ENCODE peak calls at places on chromosomes 12 and 14, in nine cellular contexts. C is cardiac muscle cell; Z is OCI-LY7; D is activated CD8-positive, alpha-beta memory T cell treated with anti-CD3 and anti-CD28 coated beads, Interleukin-2, amount 50 U/mL, for 48 hours; W is germinal center; X is HEK293T; K is fibroblast of pulmonary artery; V is HCT116; O is NT2/D1. E is an unnamed sample.

GRCh38 chr12:6313326-6313940 is 3.0 kb downstream of the PLEKHG6 start:
- DNase-seq in K (no peak), W (no peak), Z (no peak), C (no peak), O (no peak), X (no peak), D (no peak), V (no peak), E (no peak)

GRCh38 chr14:101078105-101078891 is 174.8 kb upstream of the RTL1 start:
- DNase-seq in C (no peak), O (no peak), W (no peak), Z (no peak), V (no peak), K (no peak), X (no peak), D (no peak), E (no peak)

GRCh38 chr12:111942557-111942956 is 70.4 kb downstream of the TMEM116 start:
- DNase-seq in C (no peak), O (no peak), V (no peak), X (no peak), K (peak), W (no peak), Z (no peak), D (no peak), E (no peak)

GRCh38 chr14:76772300-76773187 is 11.3 kb downstream of the VASH1 start:
- DNase-seq in X (no peak), Z (no peak), V (no peak), K (peak), D (peak), W (no peak), O (no peak), C (peak), E (no peak)

GRCh38 chr12:14514154-14514842 is 53.4 kb downstream of the PLBD1 start:
- DNase-seq in X (peak), Z (peak), V (peak), K (peak), C (peak), O (no peak), W (peak), D (no peak), E (no peak)

GRCh38 chr12:58204086-58204485 is 262.7 kb downstream of the ATP23 start:
- DNase-seq in D (no peak), V (no peak), Z (no peak), C (no peak), W (no peak), O (no peak), X (no peak), K (peak), E (no peak)

GRCh38 chr12:106013941-106014340 is 124.8 kb downstream of the NUAK1 start:
- DNase-seq in Z (no peak), W (no peak), C (no peak), X (no peak), D (no peak), O (no peak), V (no peak), K (no peak), E (no peak)

GRCh38 chr14:22685467-22685866 is 41.3 kb upstream of the OR6J1 start:
- DNase-seq in D (no peak), C (no peak), W (no peak), V (no peak), Z (no peak), K (no peak), O (no peak), X (no peak), E (no peak)

GRCh38 chr14:92660571-92660970 is 87.9 kb downstream of the LGMN start:
- DNase-seq in D (no peak), Z (no peak), X (no peak), W (no peak), C (no peak), O (no peak), V (no peak), K (no peak), E (no peak)

GRCh38 chr12:93442411-93443340 is 929 bp upstream of the UBE2N start:
- DNase-seq in D (no peak), W (no peak), K (no peak), X (no peak), C (peak), Z (no peak), O (no peak), V (no peak), E (no peak)

GRCh38 chr12:57342207-57342691 is 88.6 kb downstream of the R3HDM2 start:
- DNase-seq in O (peak), W (no peak), V (no peak), Z (no peak), D (no peak), C (peak), K (peak), X (peak), E (no peak)

GRCh38 chr12:69985656-69986055 is 160.6 kb downstream of the MYRFL start:
- DNase-seq in X (peak), V (peak), O (peak), D (peak), C (no peak), Z (peak), K (no peak), W (peak), E (no peak)

GRCh38 chr12:56657416-56658379 is 11.9 kb upstream of the ATP5F1B start:
- DNase-seq in W (no peak), Z (no peak), X (no peak), O (no peak), V (no peak), D (peak), K (no peak), C (no peak), E (no peak)

GRCh38 chr14:31096255-31096654 is 70.1 kb upstream of the STRN3 start:
- DNase-seq in C (no peak), D (no peak), X (no peak), Z (no peak), O (no peak), V (no peak), W (no peak), K (peak), E (no peak)

GRCh38 chr12:82619644-82620043 is 67.1 kb upstream of the TMTC2 start:
- DNase-seq in X (no peak), W (no peak), D (no peak), C (no peak), Z (no peak), K (no peak), V (no peak), O (no peak), E (no peak)

GRCh38 chr12:110813298-110813697 is 33.5 kb upstream of the CCDC63 start:
- DNase-seq in W (no peak), V (no peak), X (no peak), Z (no peak), D (no peak), K (no peak), O (no peak), C (peak), E (no peak)

GRCh38 chr14:80978403-80978802 is 23.0 kb downstream of the TSHR start:
- DNase-seq in X (no peak), C (no peak), W (no peak), D (no peak), O (no peak), Z (peak), V (no peak), K (no peak), E (no peak)

GRCh38 chr12:94326727-94327126 is 132.9 kb downstream of the CEP83 start:
- DNase-seq in K (peak), Z (no peak), C (no peak), D (no peak), W (no peak), V (no peak), O (no peak), X (no peak), E (peak)

GRCh38 chr14:59478540-59478939 is 5.7 kb downstream of the L3HYPDH start:
- DNase-seq in D (no peak), V (no peak), O (no peak), K (no peak), Z (no peak), W (no peak), C (no peak), X (no peak), E (no peak)

GRCh38 chr12:20411309-20411708 is 43.0 kb downstream of the PDE3A start:
- DNase-seq in K (no peak), O (no peak), V (no peak), X (no peak), D (no peak), W (no peak), Z (no peak), C (no peak), E (no peak)

GRCh38 chr12:66598081-66598480 is 80.8 kb downstream of the GRIP1 start:
- DNase-seq in K (no peak), C (no peak), X (no peak), V (no peak), O (no peak), W (no peak), D (no peak), Z (no peak), E (no peak)

GRCh38 chr12:14613718-14614117 is 46.0 kb upstream of the PLBD1 start:
- DNase-seq in W (peak), D (no peak), C (no peak), Z (peak), V (no peak), K (no peak), X (no peak), O (no peak), E (no peak)

GRCh38 chr12:103924761-103925641 is 5.2 kb upstream of the HSP90B1 start:
- DNase-seq in K (peak), W (no peak), C (no peak), X (peak), O (no peak), V (peak), D (peak), Z (no peak), E (peak)

E was measured in RCC 7860.